ENCODE peak calls at places on chromosomes 13 and 19, in eight cellular contexts. One of them, this sample, is unnamed.
A peak's percentile ranks its signal among the peaks of the same experiment; 100 is the strongest.

GRCh38 chr19:5251096-5252065 is 89.2 kb downstream of the PTPRS start:
- DNase-seq in hepatocyte: no peak
- DNase-seq in left kidney: peak; percentile 85
- DNase-seq in CD8-positive, alpha-beta T cell: no peak
- DNase-seq in T-helper 2 cell treated with Interferon-gamma antibody and Interleukin-4, amounts not matched to agents 5 μg/mL and 100 μg/mL, for 36 hours: no peak
- DNase-seq in T-helper 17 cell: no peak
- DNase-seq in IMR-90: no peak
- DNase-seq in NCI-H1105: no peak
- DNase-seq in this sample: no peak

GRCh38 chr13:36352350-36352749 is 6.2 kb upstream of the SPART start:
- DNase-seq in hepatocyte: no peak
- DNase-seq in left kidney: no peak
- DNase-seq in CD8-positive, alpha-beta T cell: no peak
- DNase-seq in T-helper 2 cell treated with Interferon-gamma antibody and Interleukin-4, amounts not matched to agents 5 μg/mL and 100 μg/mL, for 36 hours: no peak
- DNase-seq in T-helper 17 cell: no peak
- DNase-seq in IMR-90: peak; percentile 33
- DNase-seq in NCI-H1105: no peak
- DNase-seq in this sample: no peak

GRCh38 chr19:31140717-31141116 is 208.5 kb downstream of the TSHZ3 start:
- DNase-seq in hepatocyte: no peak
- DNase-seq in left kidney: peak; percentile 12
- DNase-seq in CD8-positive, alpha-beta T cell: no peak
- DNase-seq in T-helper 2 cell treated with Interferon-gamma antibody and Interleukin-4, amounts not matched to agents 5 μg/mL and 100 μg/mL, for 36 hours: no peak
- DNase-seq in T-helper 17 cell: no peak
- DNase-seq in IMR-90: peak; percentile 55
- DNase-seq in NCI-H1105: no peak
- DNase-seq in this sample: no peak

GRCh38 chr19:18500820-18501219 is 21.1 kb downstream of the ELL start:
- DNase-seq in hepatocyte: no peak
- DNase-seq in left kidney: no peak
- DNase-seq in CD8-positive, alpha-beta T cell: no peak
- DNase-seq in T-helper 2 cell treated with Interferon-gamma antibody and Interleukin-4, amounts not matched to agents 5 μg/mL and 100 μg/mL, for 36 hours: no peak
- DNase-seq in T-helper 17 cell: no peak
- DNase-seq in IMR-90: no peak
- DNase-seq in NCI-H1105: no peak
- DNase-seq in this sample: no peak

GRCh38 chr19:16527971-16528521 is 14.2 kb downstream of the CHERP start:
- DNase-seq in hepatocyte: no peak
- DNase-seq in left kidney: no peak
- DNase-seq in CD8-positive, alpha-beta T cell: peak; percentile 61
- DNase-seq in T-helper 2 cell treated with Interferon-gamma antibody and Interleukin-4, amounts not matched to agents 5 μg/mL and 100 μg/mL, for 36 hours: peak; percentile 8
- DNase-seq in T-helper 17 cell: peak; percentile 44
- DNase-seq in IMR-90: no peak
- DNase-seq in NCI-H1105: no peak
- DNase-seq in this sample: peak; percentile 30

GRCh38 chr13:112392719-112393118 is 16.6 kb downstream of the SPACA7 start:
- DNase-seq in hepatocyte: no peak
- DNase-seq in left kidney: no peak
- DNase-seq in CD8-positive, alpha-beta T cell: no peak
- DNase-seq in T-helper 2 cell treated with Interferon-gamma antibody and Interleukin-4, amounts not matched to agents 5 μg/mL and 100 μg/mL, for 36 hours: no peak
- DNase-seq in T-helper 17 cell: no peak
- DNase-seq in IMR-90: no peak
- DNase-seq in NCI-H1105: no peak
- DNase-seq in this sample: no peak

GRCh38 chr13:25478186-25478585 is 106.4 kb downstream of the ATP8A2 start:
- DNase-seq in hepatocyte: peak; percentile 16
- DNase-seq in left kidney: no peak
- DNase-seq in CD8-positive, alpha-beta T cell: no peak
- DNase-seq in T-helper 2 cell treated with Interferon-gamma antibody and Interleukin-4, amounts not matched to agents 5 μg/mL and 100 μg/mL, for 36 hours: no peak
- DNase-seq in T-helper 17 cell: no peak
- DNase-seq in IMR-90: no peak
- DNase-seq in NCI-H1105: no peak
- DNase-seq in this sample: no peak

GRCh38 chr19:39080431-39080830 is 3.7 kb upstream of the ACP7 start:
- DNase-seq in hepatocyte: no peak
- DNase-seq in left kidney: no peak
- DNase-seq in CD8-positive, alpha-beta T cell: no peak
- DNase-seq in T-helper 2 cell treated with Interferon-gamma antibody and Interleukin-4, amounts not matched to agents 5 μg/mL and 100 μg/mL, for 36 hours: no peak
- DNase-seq in T-helper 17 cell: no peak
- DNase-seq in IMR-90: no peak
- DNase-seq in NCI-H1105: no peak
- DNase-seq in this sample: no peak

GRCh38 chr19:13031917-13032623 is 36.8 kb downstream of the NFIX start:
- DNase-seq in hepatocyte: no peak
- DNase-seq in left kidney: peak; percentile 83
- DNase-seq in CD8-positive, alpha-beta T cell: no peak
- DNase-seq in T-helper 2 cell treated with Interferon-gamma antibody and Interleukin-4, amounts not matched to agents 5 μg/mL and 100 μg/mL, for 36 hours: no peak
- DNase-seq in T-helper 17 cell: no peak
- DNase-seq in IMR-90: peak; percentile 58
- DNase-seq in NCI-H1105: no peak
- DNase-seq in this sample: no peak

GRCh38 chr13:83211301-83211700 is 671.0 kb downstream of the SLITRK1 start:
- DNase-seq in hepatocyte: no peak
- DNase-seq in left kidney: no peak
- DNase-seq in CD8-positive, alpha-beta T cell: no peak
- DNase-seq in T-helper 2 cell treated with Interferon-gamma antibody and Interleukin-4, amounts not matched to agents 5 μg/mL and 100 μg/mL, for 36 hours: no peak
- DNase-seq in T-helper 17 cell: no peak
- DNase-seq in IMR-90: peak; percentile 70
- DNase-seq in NCI-H1105: no peak
- DNase-seq in this sample: no peak